ENCODE peak calls at places on chromosomes 5 and 9, in ten cellular contexts. H, D, X, R, W, S, P, N, Y and K are unnamed samples.

GRCh38 chr9:131642496-131643083 is 97.3 kb downstream of the PRRT1B start:
- DNase-seq in N (no peak), D (no peak), H (no peak), R (no peak), S (no peak), Y (no peak), W (no peak), X (no peak), P (no peak), K (no peak)

GRCh38 chr9:88976888-88977257 is 14.4 kb upstream of the S1PR3 start:
- DNase-seq in N (no peak), Y (no peak), P (no peak), W (no peak), H (no peak), D (no peak), S (no peak), R (no peak), X (no peak), K (no peak)

GRCh38 chr9:27280249-27280648 is 16.7 kb downstream of the EQTN start:
- DNase-seq in W (no peak), D (no peak), H (no peak), N (no peak), X (no peak), R (no peak), P (no peak), Y (no peak), S (no peak), K (no peak)

GRCh38 chr5:372556-372910 is 51.0 kb downstream of the AHRR start:
- DNase-seq in N (no peak), X (peak; percentile 22), Y (no peak), R (no peak), P (no peak), W (no peak), S (no peak), H (no peak), D (peak; percentile 53), K (no peak)

GRCh38 chr5:9212605-9213004 is 333.3 kb downstream of the SEMA5A start:
- DNase-seq in W (no peak), P (no peak), H (no peak), X (no peak), S (no peak), N (no peak), R (no peak), Y (no peak), D (no peak), K (no peak)

GRCh38 chr9:17528859-17529258 is 50.0 kb upstream of the SH3GL2 start:
- DNase-seq in H (no peak), D (no peak), X (no peak), P (no peak), R (no peak), S (no peak), Y (no peak), N (no peak), W (peak; percentile 3), K (no peak)

GRCh38 chr9:134627417-134628353 is 13.9 kb upstream of the COL5A1 start:
- DNase-seq in H (no peak), D (peak; percentile 62), N (peak; percentile 47), W (no peak), P (no peak), S (no peak), Y (no peak), R (no peak), X (peak; percentile 7), K (no peak)

GRCh38 chr5:140205216-140205615 is 30.2 kb downstream of the CYSTM1 start:
- DNase-seq in P (no peak), N (no peak), H (no peak), Y (no peak), D (no peak), S (no peak), R (no peak), X (no peak), W (no peak), K (no peak)

GRCh38 chr5:78467744-78468357 is 107.4 kb downstream of the SCAMP1 start:
- DNase-seq in W (peak; percentile 70), P (no peak), S (no peak), H (no peak), X (no peak), D (no peak), N (no peak), R (peak; percentile 56), Y (peak; percentile 44), K (peak; percentile 44)

GRCh38 chr5:89343666-89344065 is 460.7 kb upstream of the MEF2C start:
- DNase-seq in X (no peak), P (no peak), S (no peak), N (no peak), H (no peak), D (no peak), R (no peak), Y (no peak), W (no peak), K (peak; percentile 1)

GRCh38 chr5:194603-195209 is 3.4 kb downstream of the LRRC14B start:
- DNase-seq in P (no peak), D (peak; percentile 51), W (no peak), R (no peak), Y (no peak), H (no peak), X (no peak), N (no peak), S (no peak), K (no peak)

GRCh38 chr9:72476617-72477375 is 44.6 kb upstream of the TMC1 start:
- DNase-seq in R (no peak), P (no peak), W (no peak), N (no peak), H (peak; percentile 80), Y (peak; percentile 87), X (peak; percentile 65), D (no peak), S (no peak), K (peak; percentile 86)

GRCh38 chr5:71757590-71758543 is 38.8 kb downstream of the CARTPT start:
- DNase-seq in S (peak; percentile 48), P (peak; percentile 45), D (peak; percentile 79), X (peak; percentile 62), H (peak; percentile 61), N (peak; percentile 70), Y (peak; percentile 75), W (peak; percentile 17), R (peak; percentile 71), K (peak; percentile 82)

GRCh38 chr9:18437315-18438200 is 36.4 kb upstream of the ADAMTSL1 start:
- DNase-seq in S (no peak), R (peak; percentile 45), W (no peak), D (no peak), H (peak; percentile 16), P (no peak), N (no peak), Y (peak; percentile 77), X (no peak), K (peak; percentile 54)

GRCh38 chr5:172771439-172772111 is 580 bp upstream of the DUSP1 start:
- DNase-seq in D (no peak), Y (peak; percentile 74), S (no peak), H (peak; percentile 53), W (no peak), X (no peak), P (no peak), R (peak; percentile 38), N (no peak), K (peak; percentile 37)

GRCh38 chr5:148179234-148179824 is 11.0 kb downstream of the SPINK14 start:
- DNase-seq in X (no peak), S (peak; percentile 18), W (peak; percentile 61), Y (peak; percentile 69), D (no peak), P (peak; percentile 53), N (no peak), H (peak; percentile 6), R (peak; percentile 70), K (peak; percentile 54)

GRCh38 chr9:29701971-29702370 is 2128.7 kb upstream of the C9orf72 start:
- DNase-seq in D (no peak), H (no peak), P (no peak), Y (no peak), R (no peak), N (no peak), W (no peak), S (no peak), X (no peak), K (no peak)
- H3K4me1 ChIP-seq in D (no peaks in the 10 kb centered on the region), H (no peaks in the 10 kb centered on the region), P (no peaks in the 10 kb centered on the region), Y (no peaks in the 10 kb centered on the region), R (no peaks in the 10 kb centered on the region), N (no peaks in the 10 kb centered on the region), W (no peaks in the 10 kb centered on the region), S (no peaks in the 10 kb centered on the region), X (no peaks in the 10 kb centered on the region), K (no peaks in the 10 kb centered on the region)

GRCh38 chr5:174725991-174726601 is 1.7 kb downstream of the MSX2 start:
- DNase-seq in D (no peak), R (no peak), P (no peak), W (no peak), S (no peak), X (peak; percentile 54), Y (peak; percentile 85), N (no peak), H (no peak), K (no peak)
- H3K4me3 ChIP-seq in D (no peak overlapping the region), R (peak overlapping the region; percentile 85), P (no peak overlapping the region), W (no peak overlapping the region), S (no peak overlapping the region), X (peak overlapping the region; percentile 94), Y (peak overlapping the region; percentile 90), N (peak overlapping the region; percentile 89), H (no peak overlapping the region), K (no peak overlapping the region)

GRCh38 chr5:150801117-150801927 is 22.8 kb downstream of the SMIM3 start:
- DNase-seq in N (no peak), R (peak; percentile 67), W (peak; percentile 49), Y (peak; percentile 90), H (peak; percentile 44), S (no peak), P (peak; percentile 43), X (no peak), D (no peak), K (peak; percentile 51)

GRCh38 chr5:150809363-150809762 is 30.8 kb downstream of the SMIM3 start:
- DNase-seq in S (no peak), R (no peak), X (peak; percentile 75), Y (no peak), N (no peak), P (no peak), W (no peak), H (no peak), D (no peak), K (no peak)

DNA sequence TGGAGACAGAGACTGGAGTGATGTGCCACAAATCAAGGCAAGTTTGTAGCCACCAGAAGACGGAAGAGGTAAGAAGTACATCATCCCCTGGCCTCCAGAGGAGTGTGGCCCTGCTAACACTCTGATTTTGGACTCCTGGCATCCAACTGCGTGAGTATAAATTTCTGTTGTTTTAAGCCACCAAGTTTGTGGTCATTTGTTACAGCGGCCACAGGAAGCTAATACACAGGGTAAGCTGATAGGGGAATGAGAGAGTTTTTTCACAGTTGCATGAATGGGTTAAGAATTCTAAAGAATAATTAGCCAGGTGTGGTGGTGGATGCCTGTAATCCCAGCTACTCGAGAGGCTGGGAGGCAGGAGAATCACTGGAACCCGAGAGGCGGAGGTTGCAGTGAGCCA is 25.8 kb downstream of the SMIM3 start:
- DNase-seq in N (no peak), Y (no peak), X (no peak), P (no peak), S (no peak), R (no peak), H (no peak), D (no peak), W (no peak), K (no peak)
- H3K4me1 ChIP-seq in N (no peaks in the 10 kb centered on the region), Y (no peaks in the 10 kb centered on the region), X (peaks cover 17% of the 10 kb centered on the region), P (no peaks in the 10 kb centered on the region), S (no peaks in the 10 kb centered on the region), R (no peaks in the 10 kb centered on the region), H (no peaks in the 10 kb centered on the region), D (no peaks in the 10 kb centered on the region), W (no peaks in the 10 kb centered on the region), K (no peaks in the 10 kb centered on the region)

DNA sequence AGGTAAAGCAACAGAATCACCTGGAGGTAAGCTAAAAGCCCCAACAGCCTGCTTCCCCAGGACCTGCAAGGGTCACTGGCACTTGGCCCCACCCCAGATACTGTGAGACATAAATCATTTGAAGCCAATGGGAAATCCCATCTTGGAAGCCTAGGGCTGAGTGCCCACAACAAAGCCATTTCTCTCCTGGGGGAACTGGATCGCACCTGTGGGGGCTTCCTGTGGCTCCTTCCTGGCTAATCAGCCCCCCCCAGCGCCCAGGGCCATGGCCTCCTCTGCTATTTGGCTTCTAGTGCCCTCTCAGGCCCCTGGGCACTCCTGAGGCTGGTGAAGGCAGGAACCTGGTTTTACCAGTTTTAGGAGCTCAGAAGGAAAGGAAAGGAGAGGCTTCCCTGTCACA is 1.4 kb downstream of the KCNMB1 start:
- DNase-seq in D (no peak), S (no peak), H (no peak), X (no peak), R (no peak), W (no peak), Y (no peak), P (no peak), N (no peak), K (no peak)
- H3K4me3 ChIP-seq in D (peak overlapping the region; percentile 64), S (no peak overlapping the region), H (no peak overlapping the region), X (no peak overlapping the region), R (no peak overlapping the region), W (no peak overlapping the region), Y (no peak overlapping the region), P (no peak overlapping the region), N (peak overlapping the region; percentile 64), K (no peak overlapping the region)